ENCODE peak calls at places on chromosomes 3 and 15, in seven cellular contexts. N is mesenchymal stem cell, K is IMR-90, B is H9, V is mesendoderm, H is trophoblast cell, E is H1. P is an unnamed sample.

GRCh38 chr3:44584646-44585501 is at the start of gene ZNF660:
- DNase-seq in N (peak; percentile 89), K (peak; percentile 67), B (peak; percentile 93), V (peak; percentile 97), H (no peak), E (peak; percentile 84), P (peak; percentile 90)

GRCh38 chr3:12287727-12288465 is 974 bp upstream of the PPARG start:
- DNase-seq in N (peak; percentile 34), K (no peak), B (peak; percentile 44), V (peak; percentile 32), H (peak; percentile 59), E (peak; percentile 62), P (peak; percentile 44)

GRCh38 chr3:120420360-120420759 is 30.4 kb downstream of the FSTL1 start:
- DNase-seq in N (no peak), K (no peak), B (no peak), V (no peak), H (no peak), E (no peak), P (no peak)

GRCh38 chr3:13110678-13111116 is 37.5 kb upstream of the IQSEC1 start:
- DNase-seq in N (peak; percentile 65), K (no peak), B (no peak), V (peak; percentile 18), H (peak; percentile 10), E (no peak), P (no peak)

GRCh38 chr3:145820175-145820574 is 340.8 kb downstream of the PLOD2 start:
- DNase-seq in N (no peak), K (no peak), B (no peak), V (no peak), H (no peak), E (no peak), P (no peak)

GRCh38 chr15:56781666-56782065 is 48.4 kb upstream of the ZNF280D start:
- DNase-seq in N (no peak), K (no peak), B (no peak), V (no peak), H (no peak), E (no peak), P (no peak)

GRCh38 chr15:67066041-67067021 is 929 bp downstream of the SMAD3 start:
- DNase-seq in N (no peak), K (peak; percentile 28), B (no peak), V (peak; percentile 55), H (no peak), E (no peak), P (peak; percentile 58)

GRCh38 chr15:74385442-74386132 is 18.1 kb upstream of the CYP11A1 start:
- DNase-seq in N (no peak), K (no peak), B (no peak), V (no peak), H (no peak), E (no peak), P (no peak)

GRCh38 chr15:69712999-69713398 is 260.4 kb downstream of the RPLP1 start:
- DNase-seq in N (no peak), K (no peak), B (no peak), V (no peak), H (no peak), E (no peak), P (no peak)

GRCh38 chr15:69974321-69974720 is 123.4 kb downstream of the TLE3 start:
- DNase-seq in N (no peak), K (no peak), B (no peak), V (no peak), H (no peak), E (no peak), P (no peak)

GRCh38 chr3:172106989-172107388 is 67.6 kb downstream of the FNDC3B start:
- DNase-seq in N (no peak), K (no peak), B (no peak), V (no peak), H (no peak), E (no peak), P (no peak)

GRCh38 chr15:42203891-42204290 is 4.2 kb downstream of the VPS39 start:
- DNase-seq in N (no peak), K (no peak), B (no peak), V (no peak), H (peak; percentile 77), E (no peak), P (no peak)

GRCh38 chr3:159919873-159920272 is 68.8 kb upstream of the IL12A start:
- DNase-seq in N (peak; percentile 64), K (peak; percentile 63), B (no peak), V (no peak), H (no peak), E (no peak), P (no peak)

DNA sequence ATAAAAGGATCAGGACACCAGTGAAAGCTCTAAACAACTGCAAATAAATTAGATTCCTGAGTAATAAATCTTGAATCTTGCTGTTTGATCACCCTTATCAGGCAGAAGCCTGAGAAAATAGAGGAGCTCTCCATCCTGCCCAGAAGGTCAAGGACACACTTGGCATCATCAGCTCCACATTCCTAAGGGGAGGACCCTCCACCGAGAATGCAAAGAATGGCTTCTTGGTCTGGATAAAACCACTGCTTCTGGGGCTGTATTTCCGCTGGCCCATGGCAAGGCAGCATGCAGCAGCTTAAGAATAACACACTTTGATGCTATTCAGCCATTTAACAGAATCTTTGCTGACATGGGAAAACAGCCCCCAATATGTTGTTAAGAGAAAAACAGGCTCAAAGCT is 108.9 kb upstream of the TSC22D2 start:
- DNase-seq in N (peak; percentile 49), K (no peak), B (peak; percentile 53), V (peak; percentile 84), H (no peak), E (no peak), P (no peak)
- H2BK5ac ChIP-seq in N (no peak overlapping the region), K (no peak overlapping the region), B (no peak overlapping the region), V (no peak overlapping the region), H (no peak overlapping the region), E (no peak overlapping the region), P (no peak overlapping the region)

DNA sequence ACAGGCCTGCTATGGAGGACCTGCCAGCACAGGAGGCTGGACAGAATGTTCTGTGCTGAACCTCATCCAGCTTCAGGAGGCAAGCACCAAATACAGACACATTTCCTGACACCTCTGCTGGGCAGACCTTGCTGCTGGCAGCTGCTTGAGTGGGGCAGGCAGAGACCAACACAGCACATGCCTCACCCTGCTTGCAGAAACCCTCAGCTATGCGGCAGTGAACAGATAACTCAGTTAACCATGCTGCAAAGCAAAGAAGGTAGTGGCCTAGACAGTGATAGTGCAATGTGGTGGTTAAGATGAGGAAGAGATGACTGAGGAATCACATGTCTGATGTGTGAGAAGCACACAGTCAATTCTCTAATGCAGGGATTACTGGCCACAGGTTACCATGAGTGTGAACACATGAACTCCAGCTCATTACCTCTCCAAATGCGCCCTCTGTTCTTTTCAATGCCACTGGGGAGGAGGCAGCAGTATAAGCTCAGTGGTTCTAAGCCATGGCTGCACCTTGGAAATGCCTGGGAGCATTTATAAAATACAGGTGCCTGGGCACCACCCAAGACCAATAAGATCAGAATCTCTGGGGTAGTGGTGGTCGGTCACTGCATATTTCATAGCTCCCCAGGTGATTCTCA is 68.2 kb upstream of the SCN5A start:
- DNase-seq in N (no peak), K (no peak), B (no peak), V (no peak), H (no peak), E (no peak), P (no peak)
- H3K23ac ChIP-seq in N (no peak overlapping the region), K (no peak overlapping the region), B (no peak overlapping the region), V (no peak overlapping the region), H (no peak overlapping the region), E (no peak overlapping the region), P (no peak overlapping the region)

GRCh38 chr3:42067324-42067723 is 23.8 kb upstream of the TRAK1 start:
- DNase-seq in N (peak; percentile 93), K (peak; percentile 63), B (no peak), V (no peak), H (no peak), E (no peak), P (no peak)
- H3K4me1 ChIP-seq in N (peaks cover 17% of the 10 kb centered on the region), K (peaks cover 28% of the 10 kb centered on the region), B (peaks cover 5% of the 10 kb centered on the region), V (peaks cover 11% of the 10 kb centered on the region), H (peaks cover 23% of the 10 kb centered on the region), E (peaks cover 20% of the 10 kb centered on the region), P (peaks cover 14% of the 10 kb centered on the region)

GRCh38 chr3:127678315-127678599 is 5.5 kb downstream of the ABTB1 start:
- DNase-seq in N (no peak), K (no peak), B (peak; percentile 12), V (no peak), H (no peak), E (peak; percentile 26), P (no peak)

GRCh38 chr3:127676921-127677351 is 4.2 kb downstream of the ABTB1 start:
- DNase-seq in N (no peak), K (no peak), B (no peak), V (no peak), H (no peak), E (peak; percentile 33), P (no peak)

GRCh38 chr3:127678611-127679533 is 6.1 kb downstream of the ABTB1 start:
- DNase-seq in N (no peak), K (no peak), B (peak; percentile 23), V (no peak), H (no peak), E (peak; percentile 43), P (no peak)

GRCh38 chr3:127676456-127676855 is 3.7 kb downstream of the ABTB1 start:
- DNase-seq in N (no peak), K (no peak), B (peak; percentile 15), V (no peak), H (no peak), E (peak; percentile 38), P (no peak)

GRCh38 chr3:127677541-127678314 is 5.0 kb downstream of the ABTB1 start:
- DNase-seq in N (no peak), K (no peak), B (peak; percentile 17), V (no peak), H (no peak), E (peak; percentile 39), P (no peak)
- H2BK5ac ChIP-seq in N (no peak overlapping the region), K (no peak overlapping the region), B (no peak overlapping the region), V (no peak overlapping the region), H (no peak overlapping the region), E (no peak overlapping the region), P (no peak overlapping the region)

GRCh38 chr15:85296615-85297402 is 83.6 kb upstream of the AKAP13 start:
- DNase-seq in N (peak; percentile 85), K (peak; percentile 81), B (peak; percentile 59), V (peak; percentile 75), H (peak; percentile 72), E (peak; percentile 69), P (peak; percentile 50)
- H3K23ac ChIP-seq in N (no peak overlapping the region), K (peak overlapping the region; percentile 73), B (no peak overlapping the region), V (no peak overlapping the region), H (no peak overlapping the region), E (no peak overlapping the region), P (no peak overlapping the region)

DNA sequence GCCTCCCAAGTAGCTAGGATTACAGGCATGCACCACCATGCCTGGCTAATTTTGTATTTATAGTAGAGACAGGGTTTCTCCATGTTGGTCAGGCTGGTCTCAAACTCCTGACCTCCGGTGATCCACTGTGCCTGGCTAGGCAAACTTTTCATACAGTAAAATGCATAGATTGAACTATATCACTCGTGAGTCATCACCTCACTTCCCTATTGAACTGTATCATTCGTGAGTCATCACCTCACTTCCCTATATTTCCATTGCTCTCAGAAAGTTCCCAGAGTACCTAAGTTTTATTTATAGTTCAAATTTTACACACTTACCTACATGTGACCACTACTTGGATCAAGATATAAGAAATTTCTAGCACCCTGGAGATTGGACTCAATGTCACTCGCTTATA is 73.6 kb upstream of the ACAD9 start:
- DNase-seq in N (peak; percentile 75), K (peak; percentile 65), B (no peak), V (no peak), H (no peak), E (no peak), P (no peak)
- H3K4me1 ChIP-seq in N (peaks cover 5% of the 10 kb centered on the region), K (peaks cover 8% of the 10 kb centered on the region), B (no peaks in the 10 kb centered on the region), V (no peaks in the 10 kb centered on the region), H (no peaks in the 10 kb centered on the region), E (no peaks in the 10 kb centered on the region), P (peaks cover 5% of the 10 kb centered on the region)